ENCODE peak calls at places on chromosomes 13 and 19, in six cellular contexts. H is mesendoderm, Y is neural progenitor cell, S is thoracic aorta, K is PC-9, W is Panc1. Q is an unnamed sample.

GRCh38 chr19:15367439-15367838 is 12.1 kb downstream of the AKAP8 start:
- DNase-seq in H (no peak), Y (no peak), S (no peak), K (no peak), W (no peak), Q (no peak)

GRCh38 chr19:50790898-50791562 is 815 bp downstream of the ACP4 start:
- DNase-seq in H (no peak), Y (no peak), S (no peak), K (no peak), W (no peak), Q (no peak)

GRCh38 chr13:41411536-41411935 is 45.8 kb upstream of the RGCC start:
- DNase-seq in H (peak), Y (peak), S (no peak), K (no peak), W (no peak), Q (no peak)

GRCh38 chr13:78680064-78680463 is 21.1 kb upstream of the OBI1 start:
- DNase-seq in H (no peak), Y (no peak), S (no peak), K (no peak), W (no peak), Q (no peak)

GRCh38 chr13:26037302-26037701 is 14.5 kb downstream of the SHISA2 start:
- DNase-seq in H (peak), Y (peak), S (no peak), K (no peak), W (no peak), Q (no peak)

GRCh38 chr13:30731658-30732390 is 3.5 kb upstream of the ALOX5AP start:
- DNase-seq in H (no peak), Y (no peak), S (no peak), K (no peak), W (no peak), Q (peak)

GRCh38 chr19:19545128-19545591 is 7.1 kb downstream of the CILP2 start:
- DNase-seq in H (no peak), Y (no peak), S (no peak), K (no peak), W (no peak), Q (no peak)

GRCh38 chr19:54424201-54424600 is 8.9 kb downstream of the TTYH1 start:
- DNase-seq in H (no peak), Y (no peak), S (no peak), K (no peak), W (no peak), Q (no peak)

GRCh38 chr13:26923824-26924605 is 163.4 kb upstream of the GPR12 start:
- DNase-seq in H (no peak), Y (no peak), S (no peak), K (no peak), W (no peak), Q (no peak)

GRCh38 chr19:55306712-55307111 is 18.4 kb downstream of the TMEM150B start:
- DNase-seq in H (no peak), Y (no peak), S (no peak), K (no peak), W (no peak), Q (no peak)

GRCh38 chr19:17450264-17451075 is 2.0 kb upstream of the TMEM221 start:
- DNase-seq in H (no peak), Y (no peak), S (no peak), K (peak), W (no peak), Q (no peak)

GRCh38 chr19:7977723-7978040 is 27.8 kb downstream of the ELAVL1 start:
- DNase-seq in H (no peak), Y (no peak), S (no peak), K (no peak), W (no peak), Q (no peak)

GRCh38 chr13:26946675-26947342 is 186.2 kb upstream of the GPR12 start:
- DNase-seq in H (peak), Y (peak), S (no peak), K (peak), W (peak), Q (no peak)

GRCh38 chr13:37747071-37747612 is 122.4 kb downstream of the TRPC4 start:
- DNase-seq in H (no peak), Y (no peak), S (no peak), K (peak), W (no peak), Q (no peak)

GRCh38 chr19:8526345-8527062 is 12.5 kb upstream of the ZNF414 start:
- DNase-seq in H (peak), Y (peak), S (peak), K (peak), W (no peak), Q (peak)

GRCh38 chr13:30618938-30619289 is 1.2 kb downstream of the USPL1 start:
- DNase-seq in H (no peak), Y (no peak), S (no peak), K (no peak), W (no peak), Q (no peak)

GRCh38 chr19:1151917-1152601 is 22.0 kb downstream of the SBNO2 start:
- DNase-seq in H (no peak), Y (no peak), S (no peak), K (no peak), W (no peak), Q (no peak)

GRCh38 chr13:41008349-41008980 is 10.7 kb downstream of the ELF1 start:
- DNase-seq in H (no peak), Y (no peak), S (no peak), K (peak), W (no peak), Q (no peak)

GRCh38 chr13:112775791-112776279 is 86.0 kb downstream of the ATP11A start:
- DNase-seq in H (peak), Y (peak), S (no peak), K (no peak), W (no peak), Q (no peak)

GRCh38 chr19:2253106-2254051 is 2.8 kb downstream of the JSRP1 start:
- DNase-seq in H (peak), Y (peak), S (no peak), K (no peak), W (no peak), Q (no peak)

GRCh38 chr19:14433454-14434156 is 499 bp downstream of the PKN1 start:
- DNase-seq in H (no peak), Y (peak), S (no peak), K (peak), W (no peak), Q (no peak)

GRCh38 chr19:6800991-6801396 is 28.5 kb downstream of the VAV1 start:
- DNase-seq in H (peak), Y (no peak), S (no peak), K (peak), W (peak), Q (no peak)

GRCh38 chr13:114071991-114072390 is 60.4 kb downstream of the RASA3 start:
- DNase-seq in H (no peak), Y (no peak), S (no peak), K (no peak), W (no peak), Q (no peak)

GRCh38 chr13:59247166-59247565 is 916.6 kb downstream of the DIAPH3 start:
- DNase-seq in H (no peak), Y (no peak), S (no peak), K (no peak), W (no peak), Q (no peak)

GRCh38 chr19:41689993-41690800 is 2.1 kb upstream of the CEACAM7 start:
- DNase-seq in H (no peak), Y (no peak), S (no peak), K (no peak), W (no peak), Q (no peak)

GRCh38 chr13:42076309-42076713 is 27.9 kb downstream of the DGKH start:
- DNase-seq in H (no peak), Y (no peak), S (no peak), K (no peak), W (no peak), Q (no peak)

GRCh38 chr19:47187797-47188196 is 43.2 kb downstream of the BBC3 start:
- DNase-seq in H (no peak), Y (no peak), S (no peak), K (peak), W (no peak), Q (no peak)

GRCh38 chr13:64556391-64556790 is 2673.7 kb downstream of the PCDH9 start:
- DNase-seq in H (no peak), Y (no peak), S (no peak), K (no peak), W (no peak), Q (no peak)

GRCh38 chr19:53927745-53928144 is 18.7 kb downstream of the CACNG7 start:
- DNase-seq in H (peak), Y (peak), S (no peak), K (peak), W (no peak), Q (no peak)

GRCh38 chr19:3404324-3405260 is 38.2 kb downstream of the NFIC start:
- DNase-seq in H (no peak), Y (no peak), S (peak), K (no peak), W (no peak), Q (peak)
- H3K27ac ChIP-seq in H (no peak), Y (no peak), S (peak), K (no peak), W (peak), Q (peak)

GRCh38 chr13:94607056-94607455 is 5.4 kb downstream of the GPR180 start:
- DNase-seq in H (no peak), Y (no peak), S (no peak), K (no peak), W (no peak), Q (no peak)
- H3K4me3 ChIP-seq in H (no peak), Y (no peak), S (no peak), K (no peak), W (no peak), Q (no peak)

DNA sequence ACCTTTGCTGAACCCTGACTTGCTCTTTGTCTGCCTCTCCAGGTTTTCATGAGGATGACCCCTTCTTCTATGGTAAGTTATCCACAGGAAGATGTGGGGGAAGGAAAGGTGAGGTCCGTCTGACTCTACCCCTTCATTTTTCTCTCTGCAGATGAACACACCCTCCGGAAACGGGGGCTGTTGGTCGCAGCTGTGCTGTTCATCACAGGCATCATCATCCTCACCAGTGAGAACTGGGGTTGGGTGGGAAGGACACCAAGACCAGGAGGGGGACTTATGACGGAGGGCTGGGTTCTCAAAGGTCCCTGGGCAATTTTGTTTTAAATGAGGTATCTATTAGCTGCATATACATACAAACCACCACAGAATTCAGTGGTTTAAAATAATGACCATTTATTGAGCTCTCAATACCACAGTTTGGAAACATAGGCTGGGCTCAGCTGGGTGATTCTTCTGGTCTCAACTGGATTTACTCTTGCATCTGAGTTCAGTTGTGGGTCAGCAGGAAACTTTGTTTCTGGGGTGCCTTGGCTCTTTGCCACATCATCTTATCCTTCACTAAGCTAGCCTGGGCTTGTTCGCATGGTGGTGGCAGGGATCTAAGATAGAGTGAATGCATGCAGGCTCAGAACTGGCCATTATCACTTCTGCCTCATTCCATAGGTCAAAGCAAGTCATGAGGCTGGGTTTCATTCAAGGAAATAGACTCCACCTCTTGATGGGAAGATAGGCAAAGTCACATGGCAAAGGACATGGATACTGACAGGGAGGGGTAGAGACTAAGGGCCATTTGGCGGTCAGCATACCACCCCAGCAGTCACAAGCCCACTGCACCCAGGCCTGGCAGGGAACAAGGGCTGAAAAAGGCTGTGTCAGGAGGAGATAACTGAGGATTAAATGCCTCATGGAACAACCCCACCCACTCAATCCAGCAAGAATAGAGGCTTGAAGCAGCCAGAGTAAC is 11.8 kb downstream of the FXYD5 start:
- DNase-seq in H (no peak), Y (no peak), S (no peak), K (no peak), W (no peak), Q (no peak)
- H3K27ac ChIP-seq in H (no peak), Y (no peak), S (no peak), K (peak), W (no peak), Q (no peak)

DNA sequence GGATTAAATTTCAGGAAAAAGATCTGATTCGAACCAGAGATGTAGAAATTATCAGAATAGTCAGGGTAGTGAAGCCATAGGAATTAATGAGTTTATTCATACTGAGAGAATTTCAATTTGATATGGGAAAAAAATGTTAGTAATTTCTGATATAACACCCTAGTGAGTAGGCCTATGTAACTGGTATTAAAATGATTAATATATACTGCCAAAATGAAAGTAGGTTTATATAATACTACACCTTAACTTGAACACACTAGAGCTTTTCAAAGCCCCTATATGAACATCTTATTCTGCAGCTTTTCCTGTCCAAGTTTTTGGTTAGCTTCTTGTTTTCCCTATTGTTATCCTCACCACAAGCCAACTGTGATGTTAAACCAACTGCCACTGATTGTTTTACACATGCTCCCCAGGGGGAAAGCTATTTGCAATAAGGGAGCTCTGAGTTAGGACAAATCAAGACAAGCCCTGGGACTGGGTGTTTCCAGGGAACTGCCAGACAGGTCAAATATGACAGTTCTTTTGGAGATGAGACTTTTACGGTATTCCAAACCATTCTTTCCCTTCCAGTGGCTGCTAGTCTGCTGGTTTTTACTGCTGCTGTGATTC is 45.3 kb downstream of the FNDC3A start:
- DNase-seq in H (peak), Y (peak), S (no peak), K (no peak), W (no peak), Q (no peak)
- H3K4me3 ChIP-seq in H (no peak), Y (no peak), S (no peak), K (no peak), W (no peak), Q (no peak)

GRCh38 chr19:18494267-18494607 is 27.6 kb downstream of the ELL start:
- DNase-seq in H (no peak), Y (no peak), S (no peak), K (no peak), W (no peak), Q (no peak)
- H3K27ac ChIP-seq in H (no peak), Y (no peak), S (no peak), K (no peak), W (no peak), Q (no peak)

GRCh38 chr13:108915634-108916497 is 286.5 kb downstream of the MYO16 start:
- DNase-seq in H (peak), Y (no peak), S (peak), K (peak), W (no peak), Q (peak)
- H3K4me3 ChIP-seq in H (no peak), Y (no peak), S (peak), K (peak), W (peak), Q (peak)

DNA sequence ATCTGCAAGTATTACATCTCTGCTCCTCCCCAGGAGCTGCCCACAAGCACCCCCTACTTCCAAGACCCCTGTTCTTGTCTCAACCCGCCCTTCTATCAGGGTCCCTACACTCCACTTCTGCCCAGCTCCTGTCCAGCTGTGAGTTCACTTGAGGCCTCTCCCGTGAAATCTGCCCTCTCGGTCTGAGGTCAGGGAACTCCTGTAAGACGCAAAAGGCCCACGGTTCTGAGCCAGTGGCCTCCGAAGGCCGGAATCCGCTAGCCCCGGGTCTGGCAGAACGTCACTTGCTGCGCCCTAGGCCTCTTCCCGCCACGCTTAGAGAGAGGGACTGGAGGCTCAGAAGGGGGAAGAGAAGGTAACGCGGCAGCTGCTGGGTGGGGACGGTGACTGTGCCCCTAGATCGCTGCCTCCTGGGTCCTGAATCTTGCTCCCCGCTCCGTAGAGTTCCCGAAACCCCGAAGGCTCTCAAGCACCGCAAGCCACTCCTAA is 912 bp upstream of the FARP1 start:
- DNase-seq in H (peak), Y (peak), S (no peak), K (peak), W (no peak), Q (peak)
- H3K27ac ChIP-seq in H (no peak), Y (no peak), S (no peak), K (no peak), W (peak), Q (no peak)

GRCh38 chr13:23610966-23611486 is 40.8 kb downstream of the TNFRSF19 start:
- DNase-seq in H (no peak), Y (no peak), S (no peak), K (no peak), W (no peak), Q (no peak)

GRCh38 chr13:23610187-23610576 is 40.0 kb downstream of the TNFRSF19 start:
- DNase-seq in H (no peak), Y (no peak), S (no peak), K (no peak), W (no peak), Q (no peak)

GRCh38 chr13:23608138-23608537 is 37.9 kb downstream of the TNFRSF19 start:
- DNase-seq in H (no peak), Y (no peak), S (no peak), K (no peak), W (no peak), Q (no peak)

GRCh38 chr13:23609414-23610186 is 39.4 kb downstream of the TNFRSF19 start:
- DNase-seq in H (no peak), Y (no peak), S (no peak), K (no peak), W (no peak), Q (no peak)

GRCh38 chr13:23608704-23609413 is 38.6 kb downstream of the TNFRSF19 start:
- DNase-seq in H (no peak), Y (no peak), S (no peak), K (no peak), W (no peak), Q (no peak)
- H3K4me3 ChIP-seq in H (no peak), Y (no peak), S (peak), K (no peak), W (no peak), Q (peak)

GRCh38 chr19:48218964-48219363 is 36.7 kb downstream of the CARD8 start:
- DNase-seq in H (peak), Y (no peak), S (no peak), K (peak), W (no peak), Q (no peak)
- H3K27ac ChIP-seq in H (no peak), Y (peak), S (no peak), K (no peak), W (no peak), Q (no peak)

DNA sequence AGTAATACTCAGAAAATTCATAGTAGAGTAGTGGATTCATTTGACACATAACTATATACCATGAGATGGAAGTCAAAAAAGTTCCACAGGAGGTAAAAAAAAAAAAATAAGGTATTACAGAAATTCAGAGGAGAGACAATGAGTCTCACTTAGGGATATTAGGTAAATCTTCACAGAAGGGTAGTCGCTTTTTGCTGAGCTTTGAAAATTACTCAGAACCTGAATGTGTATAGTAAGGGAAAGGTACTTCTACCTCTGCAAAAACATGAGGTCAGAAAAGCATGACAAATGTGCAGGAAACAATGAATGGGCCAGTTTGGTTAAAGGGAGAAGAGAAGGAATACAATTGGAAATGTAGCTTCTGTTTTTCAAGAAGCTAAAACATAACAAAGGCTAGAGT is 250.6 kb downstream of the ITGBL1 start:
- DNase-seq in H (no peak), Y (no peak), S (no peak), K (no peak), W (no peak), Q (no peak)
- H3K4me3 ChIP-seq in H (no peak), Y (no peak), S (no peak), K (no peak), W (no peak), Q (no peak)

Q was measured in coronary artery.